ENCODE peak calls at places on chromosomes 1 and 21, in six cellular contexts. O, Y, Q, A, X and J are unnamed samples.

GRCh38 chr1:168842916-168843315 is 113.9 kb upstream of the DPT start:
- DNase-seq in O (no peak), Y (no peak), Q (no peak), A (no peak), X (no peak), J (no peak)

GRCh38 chr1:67923074-67923473 is 89.8 kb upstream of the GNG12 start:
- DNase-seq in O (no peak), Y (no peak), Q (no peak), A (no peak), X (no peak), J (no peak)

GRCh38 chr1:15290382-15290781 is 43.4 kb downstream of the FHAD1 start:
- DNase-seq in O (no peak), Y (no peak), Q (no peak), A (peak; percentile 58), X (no peak), J (no peak)

GRCh38 chr1:243693764-243694163 is 156.3 kb downstream of the AKT3 start:
- DNase-seq in O (no peak), Y (no peak), Q (no peak), A (no peak), X (no peak), J (no peak)

GRCh38 chr1:211113566-211113965 is 20.4 kb downstream of the KCNH1 start:
- DNase-seq in O (no peak), Y (no peak), Q (no peak), A (no peak), X (no peak), J (no peak)

GRCh38 chr1:160149235-160149634 is 2.2 kb upstream of the ATP1A4 start:
- DNase-seq in O (no peak), Y (no peak), Q (no peak), A (no peak), X (no peak), J (no peak)

GRCh38 chr1:40956397-40956796 is 23.1 kb upstream of the CTPS1 start:
- DNase-seq in O (no peak), Y (no peak), Q (no peak), A (no peak), X (no peak), J (no peak)

GRCh38 chr1:8241417-8242014 is 76.4 kb upstream of the SLC45A1 start:
- DNase-seq in O (peak; percentile 80), Y (no peak), Q (no peak), A (no peak), X (no peak), J (no peak)

GRCh38 chr21:40386301-40386911 is 460.6 kb downstream of the DSCAM start:
- DNase-seq in O (no peak), Y (no peak), Q (peak; percentile 76), A (peak; percentile 36), X (peak; percentile 78), J (no peak)

GRCh38 chr1:201346337-201346939 is 31.0 kb downstream of the TNNT2 start:
- DNase-seq in O (peak; percentile 23), Y (no peak), Q (peak; percentile 80), A (peak; percentile 57), X (peak; percentile 61), J (no peak)

GRCh38 chr21:37878946-37879660 is 37.2 kb downstream of the KCNJ6 start:
- DNase-seq in O (no peak), Y (no peak), Q (no peak), A (peak; percentile 20), X (no peak), J (no peak)

GRCh38 chr1:222926566-222926965 is 111.7 kb downstream of the DISP1 start:
- DNase-seq in O (no peak), Y (no peak), Q (no peak), A (no peak), X (no peak), J (no peak)

GRCh38 chr1:64856564-64856963 is 109.8 kb downstream of the JAK1 start:
- DNase-seq in O (no peak), Y (no peak), Q (no peak), A (no peak), X (no peak), J (peak; percentile 54)

GRCh38 chr1:247360991-247361721 is 29.5 kb upstream of the ZNF496 start:
- DNase-seq in O (no peak), Y (no peak), Q (no peak), A (peak; percentile 63), X (no peak), J (no peak)

GRCh38 chr1:52970149-52970548 is 43.1 kb downstream of the SCP2 start:
- DNase-seq in O (peak; percentile 44), Y (no peak), Q (no peak), A (peak; percentile 51), X (peak; percentile 38), J (no peak)

GRCh38 chr1:59156526-59157196 is 140.2 kb upstream of the FGGY start:
- DNase-seq in O (no peak), Y (no peak), Q (no peak), A (no peak), X (no peak), J (no peak)

GRCh38 chr1:227228201-227228600 is 90.1 kb downstream of the CDC42BPA start:
- DNase-seq in O (no peak), Y (no peak), Q (no peak), A (no peak), X (no peak), J (no peak)

GRCh38 chr21:41874611-41875010 is 4.5 kb downstream of the PRDM15 start:
- DNase-seq in O (no peak), Y (no peak), Q (no peak), A (no peak), X (no peak), J (no peak)

GRCh38 chr1:235866207-235866912 is at the start of gene LYST:
- DNase-seq in O (peak; percentile 51), Y (no peak), Q (no peak), A (peak; percentile 53), X (peak; percentile 65), J (no peak)

GRCh38 chr1:230760360-230760827 is 13.2 kb downstream of the CAPN9 start:
- DNase-seq in O (peak; percentile 58), Y (no peak), Q (no peak), A (peak; percentile 32), X (no peak), J (no peak)

GRCh38 chr1:226149806-226150205 is 36.7 kb downstream of the ACBD3 start:
- DNase-seq in O (peak; percentile 55), Y (no peak), Q (no peak), A (no peak), X (peak; percentile 49), J (no peak)

GRCh38 chr1:208455821-208456220 is 211.6 kb upstream of the PLXNA2 start:
- DNase-seq in O (no peak), Y (no peak), Q (no peak), A (no peak), X (no peak), J (no peak)

GRCh38 chr1:6889875-6890480 is 104.7 kb downstream of the CAMTA1 start:
- DNase-seq in O (peak; percentile 66), Y (no peak), Q (no peak), A (peak; percentile 73), X (peak; percentile 69), J (peak; percentile 21)

GRCh38 chr1:187960125-187960638 is 1131.4 kb downstream of the PLA2G4A start:
- DNase-seq in O (no peak), Y (no peak), Q (no peak), A (no peak), X (no peak), J (no peak)

GRCh38 chr1:35448344-35448801 is 108.8 kb downstream of the KIAA0319L start:
- DNase-seq in O (peak; percentile 39), Y (no peak), Q (no peak), A (no peak), X (no peak), J (peak; percentile 83)

DNA sequence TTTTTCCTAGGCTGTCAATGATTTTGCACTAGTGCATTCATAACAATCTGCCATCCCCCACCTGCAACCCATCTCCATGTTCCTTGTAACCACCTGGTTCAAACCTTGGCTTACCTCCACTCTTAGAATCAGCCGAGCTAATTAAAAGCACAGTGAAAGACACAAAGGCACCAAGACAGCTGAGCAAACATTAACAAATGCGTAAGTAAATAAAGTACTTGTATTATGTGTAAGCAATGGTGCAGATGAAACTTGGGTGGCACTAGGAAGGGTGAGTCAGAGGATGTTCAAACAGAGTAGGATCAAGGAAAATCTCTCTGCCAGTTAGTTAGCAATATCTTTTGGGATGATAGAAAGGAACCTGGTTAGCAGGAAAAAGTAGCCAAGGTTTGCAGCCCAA is 5.1 kb upstream of the FOXJ3 start:
- DNase-seq in O (peak; percentile 90), Y (no peak), Q (no peak), A (no peak), X (no peak), J (no peak)
- TF ChIP-seq GABPA in O (no peak), Y (no peak), Q (no peak), A (no peak), X (no peak), J (no peak)

GRCh38 chr1:118988186-118989005 is at the start of gene TBX15:
- DNase-seq in O (no peak), Y (no peak), Q (peak; percentile 79), A (no peak), X (no peak), J (no peak)
- TF ChIP-seq GABPA in O (no peak), Y (no peak), Q (no peak), A (no peak), X (no peak), J (no peak)

GRCh38 chr1:174358786-174359453 is 88.8 kb upstream of the GPR52 start:
- DNase-seq in O (no peak), Y (no peak), Q (no peak), A (peak; percentile 23), X (no peak), J (no peak)
- TF ChIP-seq GABPA in O (no peak), Y (no peak), Q (no peak), A (no peak), X (no peak), J (no peak)

DNA sequence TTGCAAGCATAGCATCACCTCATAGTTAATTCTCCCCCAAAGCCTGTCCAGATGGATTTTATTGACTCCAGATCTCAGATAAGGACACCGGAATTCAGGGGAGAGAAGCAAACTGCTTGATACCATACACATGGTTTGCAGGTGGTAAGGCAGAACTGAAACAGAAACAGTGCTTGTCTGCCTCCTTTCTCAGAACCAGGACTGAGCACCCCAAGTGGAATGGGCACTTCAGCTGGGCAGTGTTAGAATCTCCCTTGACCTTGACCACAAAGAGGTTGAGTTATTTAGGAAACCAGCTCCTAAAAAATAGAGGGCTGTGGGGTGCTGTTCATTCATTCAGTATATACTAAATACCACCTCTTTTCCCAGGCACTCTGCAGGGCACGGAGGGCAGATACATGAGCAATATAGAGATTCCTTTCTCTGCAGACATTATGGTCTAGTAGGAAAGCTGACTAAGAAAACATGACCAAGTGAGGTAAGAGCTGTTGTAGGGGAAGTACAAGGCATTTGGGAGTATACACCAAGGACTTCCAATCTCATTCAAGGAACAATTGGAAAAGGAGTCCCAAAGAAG is 185.2 kb downstream of the C1orf94 start:
- DNase-seq in O (no peak), Y (peak; percentile 51), Q (peak; percentile 7), A (no peak), X (peak; percentile 52), J (no peak)
- TF ChIP-seq GABPA in O (no peak), Y (no peak), Q (no peak), A (no peak), X (no peak), J (no peak)